ENCODE peak calls at places on chromosomes 6 and 20, in six cellular contexts. M is K562; L is activated naive CD8-positive, alpha-beta T cell treated with anti-CD3 and anti-CD28 coated beads, Interleukin-2, amount 10 ng/mL, durations not matched to agents 7 days and 5 days; Y is activated CD8-positive, alpha-beta memory T cell treated with anti-CD3 and anti-CD28 coated beads, Interleukin-2, amount 10 ng/mL, durations not matched to agents 7 days and 5 days; N is lower lobe of right lung; S is A549. C is an unnamed sample.
A peak's percentile ranks its signal among the peaks of the same experiment; 100 is the strongest.

GRCh38 chr6:167093922-167094432 is 28.9 kb upstream of the CCR6 start:
- ATAC-seq in M (peak; percentile 55), L (peak; percentile 69), Y (peak; percentile 77), N (peak; percentile 26), S (no peak), C (peak; percentile 71)

GRCh38 chr6:78093861-78094360 is 441.1 kb downstream of the MEI4 start:
- ATAC-seq in M (no peak), L (no peak), Y (no peak), N (no peak), S (no peak), C (no peak)

GRCh38 chr6:85690071-85690470 is 47.4 kb upstream of the SYNCRIP start:
- ATAC-seq in M (peak; percentile 50), L (no peak), Y (no peak), N (no peak), S (no peak), C (no peak)

GRCh38 chr20:16423311-16424212 is 149.7 kb downstream of the KIF16B start:
- ATAC-seq in M (no peak), L (no peak), Y (no peak), N (no peak), S (no peak), C (peak; percentile 19)

GRCh38 chr20:24977336-24977735 is 15.2 kb downstream of the APMAP start:
- ATAC-seq in M (no peak), L (no peak), Y (no peak), N (no peak), S (no peak), C (no peak)

GRCh38 chr6:20266851-20267608 is 54.8 kb upstream of the MBOAT1 start:
- ATAC-seq in M (peak; percentile 74), L (no peak), Y (no peak), N (no peak), S (no peak), C (peak; percentile 93)

GRCh38 chr6:44311304-44311703 is 1.8 kb downstream of the AARS2 start:
- ATAC-seq in M (no peak), L (no peak), Y (no peak), N (no peak), S (no peak), C (no peak)

GRCh38 chr6:163253556-163254213 is 160.8 kb upstream of the QKI start:
- ATAC-seq in M (no peak), L (no peak), Y (no peak), N (no peak), S (no peak), C (no peak)

GRCh38 chr6:81761197-81761596 is 8.7 kb upstream of the TENT5A start:
- ATAC-seq in M (no peak), L (no peak), Y (no peak), N (no peak), S (no peak), C (no peak)

GRCh38 chr6:7891098-7891872 is 19.3 kb downstream of the TXNDC5 start:
- ATAC-seq in M (no peak), L (no peak), Y (no peak), N (no peak), S (no peak), C (no peak)

GRCh38 chr6:69647726-69648125 is 149.1 kb downstream of the LMBRD1 start:
- ATAC-seq in M (no peak), L (no peak), Y (no peak), N (no peak), S (no peak), C (no peak)

GRCh38 chr6:16694789-16695188 is 66.5 kb downstream of the ATXN1 start:
- ATAC-seq in M (no peak), L (peak; percentile 44), Y (peak; percentile 61), N (peak; percentile 80), S (no peak), C (peak; percentile 61)

GRCh38 chr6:27785297-27785696 is 126.9 kb downstream of the OR2B2 start:
- ATAC-seq in M (peak; percentile 75), L (no peak), Y (no peak), N (no peak), S (no peak), C (no peak)